ENCODE peak calls at places on chromosomes 13 and 19, in nine cellular contexts. C is GDM1; P is WTC11; T is esophagus squamous epithelium; Y is GM23248; U is brain pericyte; M is mesendoderm; H is CD4-positive, CD25-positive, alpha-beta regulatory T cell; V is neuronal stem cell. Q is an unnamed sample.

GRCh38 chr13:102770435-102770834 is 3.2 kb downstream of the TEX30 start:
- DNase-seq in C (no peak), P (no peak), T (no peak), Y (no peak), U (no peak), M (no peak), H (no peak), V (no peak), Q (no peak)

GRCh38 chr13:44272692-44273091 is 100.9 kb upstream of the SERP2 start:
- DNase-seq in C (no peak), P (no peak), T (no peak), Y (peak; percentile 58), U (no peak), M (no peak), H (no peak), V (no peak), Q (no peak)

GRCh38 chr13:56718791-56719190 is 421.9 kb upstream of the PRR20A start:
- DNase-seq in C (no peak), P (no peak), T (no peak), Y (no peak), U (no peak), M (peak; percentile 71), H (no peak), V (no peak), Q (no peak)

GRCh38 chr19:39093761-39094160 is 9.6 kb downstream of the ACP7 start:
- DNase-seq in C (no peak), P (no peak), T (no peak), Y (peak; percentile 76), U (no peak), M (no peak), H (no peak), V (no peak), Q (no peak)

GRCh38 chr13:86870388-86870966 is 800.7 kb upstream of the SLITRK5 start:
- DNase-seq in C (no peak), P (no peak), T (no peak), Y (peak; percentile 64), U (no peak), M (peak; percentile 21), H (no peak), V (no peak), Q (peak; percentile 11)

GRCh38 chr13:34044660-34045080 is 226.7 kb downstream of the RFC3 start:
- DNase-seq in C (no peak), P (no peak), T (no peak), Y (peak; percentile 80), U (peak; percentile 7), M (no peak), H (no peak), V (no peak), Q (no peak)

GRCh38 chr19:1384478-1385110 is 887 bp downstream of the NDUFS7 start:
- DNase-seq in C (no peak), P (no peak), T (no peak), Y (peak; percentile 33), U (no peak), M (no peak), H (no peak), V (no peak), Q (no peak)

GRCh38 chr19:45322311-45322710 is 364 bp downstream of the CKM start:
- DNase-seq in C (no peak), P (no peak), T (no peak), Y (no peak), U (no peak), M (peak; percentile 78), H (no peak), V (no peak), Q (peak; percentile 37)

GRCh38 chr13:29801737-29802305 is 48.6 kb downstream of the UBL3 start:
- DNase-seq in C (peak; percentile 83), P (no peak), T (no peak), Y (peak; percentile 28), U (no peak), M (peak; percentile 64), H (no peak), V (no peak), Q (no peak)

Q was measured in neural progenitor cell.